ENCODE peak calls at places on chromosomes 11 and 22, in five cellular contexts. M is right cardiac atrium, J is SJSA1, O is K562, N is colonic mucosa. U is an unnamed sample.

GRCh38 chr11:97615541-97615940 is 1225.7 kb downstream of the JRKL start:
- DNase-seq in M (no peak), N (no peak), J (no peak), O (no peak), U (no peak)

GRCh38 chr11:8870461-8871282 is 40.3 kb upstream of the AKIP1 start:
- DNase-seq in M (peak), J (peak), N (peak), O (peak), U (peak)

GRCh38 chr11:9053631-9054030 is 37.8 kb downstream of the SCUBE2 start:
- DNase-seq in N (no peak), J (no peak), O (no peak), M (no peak), U (no peak)

GRCh38 chr11:83249972-83250593 is 36.1 kb downstream of the CCDC90B start:
- DNase-seq in M (no peak), J (no peak), O (peak), N (no peak), U (peak)

GRCh38 chr22:38352436-38352835 is 35.2 kb upstream of the CSNK1E start:
- DNase-seq in N (no peak), M (peak), O (no peak), J (no peak), U (no peak)

GRCh38 chr11:2002042-2002776 is 4.6 kb upstream of the H19 start:
- DNase-seq in O (no peak), J (no peak), M (no peak), N (no peak), U (no peak)

GRCh38 chr22:42719656-42720262 is 911 bp downstream of the A4GALT start:
- DNase-seq in O (peak), J (no peak), M (peak), N (no peak), U (no peak)

GRCh38 chr11:45450189-45450588 is 164.0 kb upstream of the SYT13 start:
- DNase-seq in M (no peak), J (no peak), O (peak), N (no peak), U (no peak)

GRCh38 chr11:35553831-35554230 is 28.4 kb upstream of the PAMR1 start:
- DNase-seq in N (no peak), J (peak), O (no peak), M (no peak), U (no peak)

GRCh38 chr11:115925568-115925904 is 421.3 kb upstream of the CADM1 start:
- DNase-seq in M (no peak), J (no peak), O (no peak), N (no peak), U (no peak)

GRCh38 chr22:31253949-31254348 is 38.3 kb downstream of the PIK3IP1 start:
- DNase-seq in N (peak), O (no peak), J (no peak), M (no peak), U (no peak)

GRCh38 chr11:116415095-116415494 is 357.7 kb downstream of the BUD13 start:
- DNase-seq in M (no peak), N (no peak), J (no peak), O (no peak), U (no peak)

GRCh38 chr11:17267576-17267975 is 9.0 kb upstream of the NUCB2 start:
- DNase-seq in O (no peak), J (no peak), N (no peak), M (no peak), U (no peak)

GRCh38 chr11:73347067-73347466 is 29.1 kb upstream of the RELT start:
- DNase-seq in M (no peak), O (no peak), J (no peak), N (no peak), U (no peak)

GRCh38 chr11:132054822-132055221 is 684.4 kb downstream of the NTM start:
- DNase-seq in J (peak), M (no peak), N (no peak), O (no peak), U (no peak)

GRCh38 chr22:42286205-42286604 is 15.8 kb upstream of the TCF20 start:
- DNase-seq in O (no peak), J (no peak), M (no peak), N (no peak), U (no peak)

GRCh38 chr22:19505735-19506126 is 18.5 kb downstream of the CLDN5 start:
- DNase-seq in J (no peak), N (no peak), O (no peak), M (no peak), U (no peak)

GRCh38 chr22:30863161-30863833 is 105.3 kb downstream of the MORC2 start:
- DNase-seq in M (no peak), O (peak), N (no peak), J (no peak), U (no peak)

GRCh38 chr11:76782526-76783293 is 446 bp upstream of the TSKU start:
- DNase-seq in M (peak), N (peak), O (peak), J (peak), U (peak)

GRCh38 chr22:20127869-20128618 is 3.6 kb upstream of the ZDHHC8 start:
- DNase-seq in J (no peak), O (no peak), M (no peak), N (no peak), U (no peak)

GRCh38 chr22:31241200-31241599 is 29.1 kb downstream of the LIMK2 start:
- DNase-seq in N (peak), O (peak), M (no peak), J (no peak), U (no peak)

GRCh38 chr11:17563248-17563647 is 16.2 kb downstream of the OTOG start:
- DNase-seq in N (peak), M (no peak), O (no peak), J (no peak), U (peak)

DNA sequence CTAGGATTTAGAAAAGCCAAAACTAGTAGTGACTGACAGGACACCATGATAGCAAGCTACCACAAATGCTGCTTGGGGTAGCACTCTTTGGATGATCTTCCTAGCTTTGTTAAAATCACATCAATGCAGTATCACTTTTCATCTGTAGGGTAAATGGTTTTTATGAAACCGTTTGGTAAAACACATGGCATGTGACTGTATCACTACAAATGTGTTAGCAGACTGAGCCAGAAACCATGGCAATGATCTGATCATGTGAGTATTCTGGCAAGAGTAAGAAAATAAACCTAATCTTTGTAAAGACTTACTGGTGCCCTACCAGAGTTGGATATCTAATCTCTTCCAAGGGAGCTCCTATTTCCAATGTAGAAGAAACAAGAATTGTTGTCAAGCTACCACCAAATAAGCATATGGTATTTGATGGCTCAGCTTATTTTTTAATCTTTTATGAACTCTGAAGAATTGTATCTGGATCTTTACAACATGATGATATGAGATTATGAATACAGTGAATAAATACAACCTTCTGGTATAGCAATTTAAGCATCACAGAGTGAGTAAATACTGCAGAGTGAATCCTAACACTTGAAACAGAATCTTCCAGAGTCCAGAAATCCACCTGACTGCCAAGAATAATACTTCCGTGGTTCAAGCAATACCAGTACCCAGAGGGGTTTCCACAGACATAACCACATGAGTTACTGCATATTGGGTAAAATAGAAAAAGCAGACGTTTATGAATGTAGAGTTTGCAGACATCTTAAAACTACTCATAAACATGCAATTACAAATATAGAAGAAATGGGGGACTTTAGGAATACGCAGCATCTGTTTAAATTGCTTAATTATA is 238.9 kb downstream of the TTC28 start:
- DNase-seq in N (no peak), O (no peak), J (no peak), M (no peak), U (no peak)
- H3K4me3 ChIP-seq in N (no peak), O (no peak), J (no peak), M (peak), U (peak)

GRCh38 chr11:64765291-64765803 is 5.6 kb upstream of the PYGM start:
- DNase-seq in N (no peak), M (peak), O (no peak), J (no peak), U (no peak)
- H3K4me3 ChIP-seq in N (no peak), M (no peak), O (no peak), J (no peak), U (no peak)

GRCh38 chr11:103907136-103907535 is 129.3 kb upstream of the DDI1 start:
- DNase-seq in M (no peak), O (no peak), J (no peak), N (no peak), U (no peak)
- H3K4me3 ChIP-seq in M (no peak), O (no peak), J (no peak), N (no peak), U (no peak)

GRCh38 chr11:105361651-105362050 is 222.1 kb upstream of the CARD18 start:
- DNase-seq in O (no peak), M (no peak), J (no peak), N (no peak), U (no peak)

GRCh38 chr11:105357146-105357545 is 217.6 kb upstream of the CARD18 start:
- DNase-seq in J (no peak), M (no peak), O (no peak), N (no peak), U (no peak)

GRCh38 chr11:105357764-105358163 is 218.2 kb upstream of the CARD18 start:
- DNase-seq in M (no peak), O (no peak), N (no peak), J (no peak), U (no peak)
- H3K4me3 ChIP-seq in M (no peak), O (no peak), N (no peak), J (no peak), U (no peak)

U was measured in BE2C.